ENCODE peak calls at places on chromosomes 12 and 14, in eight cellular contexts. M, J, U, D, A, N, I and W are unnamed samples.

GRCh38 chr14:55892906-55893305 is 225.3 kb upstream of the PELI2 start:
- DNase-seq in M (no peak), J (no peak), U (no peak), D (no peak), A (no peak), N (no peak), I (no peak), W (no peak)

GRCh38 chr12:29427964-29428363 is 47.0 kb upstream of the ERGIC2 start:
- DNase-seq in M (no peak), J (peak), U (no peak), D (no peak), A (no peak), N (no peak), I (no peak), W (no peak)

GRCh38 chr12:68221497-68221896 is 4.1 kb downstream of the IL26 start:
- DNase-seq in M (no peak), J (no peak), U (no peak), D (no peak), A (no peak), N (no peak), I (no peak), W (no peak)

GRCh38 chr12:123058471-123058870 is 78.0 kb downstream of the ARL6IP4 start:
- DNase-seq in M (no peak), J (no peak), U (no peak), D (no peak), A (no peak), N (no peak), I (no peak), W (no peak)

GRCh38 chr14:99681101-99681831 is 2.8 kb upstream of the CYP46A1 start:
- DNase-seq in M (no peak), J (no peak), U (no peak), D (no peak), A (no peak), N (no peak), I (peak), W (no peak)

GRCh38 chr12:130715996-130716917 is at the start of gene RIMBP2:
- DNase-seq in M (peak), J (no peak), U (no peak), D (peak), A (peak), N (peak), I (peak), W (no peak)

GRCh38 chr14:44962573-44963528 is 861 bp downstream of the TOGARAM1 start:
- DNase-seq in M (peak), J (peak), U (no peak), D (peak), A (peak), N (peak), I (no peak), W (no peak)

GRCh38 chr12:76820888-76821482 is 57.1 kb downstream of the ZDHHC17 start:
- DNase-seq in M (no peak), J (no peak), U (peak), D (peak), A (peak), N (peak), I (no peak), W (no peak)

GRCh38 chr14:106083082-106083481 is 556.7 kb downstream of the TMEM121 start:
- DNase-seq in M (no peak), J (no peak), U (no peak), D (no peak), A (no peak), N (no peak), I (no peak), W (no peak)

GRCh38 chr14:97517566-97518234 is 720.5 kb downstream of the VRK1 start:
- DNase-seq in M (no peak), J (no peak), U (no peak), D (no peak), A (no peak), N (no peak), I (no peak), W (no peak)

GRCh38 chr12:2462087-2462486 is 332.7 kb upstream of the FKBP4 start:
- DNase-seq in M (no peak), J (no peak), U (no peak), D (no peak), A (no peak), N (no peak), I (no peak), W (no peak)

GRCh38 chr14:65263161-65263788 is 149.3 kb upstream of the FUT8 start:
- DNase-seq in M (no peak), J (no peak), U (no peak), D (peak), A (no peak), N (no peak), I (no peak), W (no peak)

GRCh38 chr12:51326762-51327439 is 2.9 kb upstream of the BIN2 start:
- DNase-seq in M (peak), J (no peak), U (no peak), D (peak), A (no peak), N (peak), I (no peak), W (no peak)

GRCh38 chr12:31567029-31567428 is 23.9 kb downstream of the DENND5B start:
- DNase-seq in M (no peak), J (no peak), U (no peak), D (no peak), A (no peak), N (no peak), I (no peak), W (no peak)

GRCh38 chr14:68787235-68787727 is 5.6 kb downstream of the ZFP36L1 start:
- DNase-seq in M (no peak), J (peak), U (no peak), D (no peak), A (no peak), N (peak), I (no peak), W (no peak)

GRCh38 chr12:64120568-64120967 is 101.5 kb downstream of the KICS2 start:
- DNase-seq in M (no peak), J (no peak), U (no peak), D (no peak), A (no peak), N (no peak), I (no peak), W (no peak)

GRCh38 chr14:22391908-22392307 is 197.1 kb downstream of the DAD1 start:
- DNase-seq in M (no peak), J (peak), U (peak), D (peak), A (peak), N (peak), I (no peak), W (no peak)

GRCh38 chr12:94603434-94604068 is 46.8 kb downstream of the TMCC3 start:
- DNase-seq in M (no peak), J (no peak), U (peak), D (no peak), A (no peak), N (peak), I (peak), W (no peak)

GRCh38 chr12:19021646-19022045 is 107.9 kb upstream of the PLEKHA5 start:
- DNase-seq in M (no peak), J (no peak), U (no peak), D (peak), A (no peak), N (peak), I (no peak), W (no peak)

GRCh38 chr14:77058082-77058481 is 29.6 kb upstream of the IRF2BPL start:
- DNase-seq in M (no peak), J (no peak), U (no peak), D (no peak), A (no peak), N (no peak), I (no peak), W (no peak)

GRCh38 chr14:73758392-73759182 is 44.4 kb upstream of the PNMA1 start:
- DNase-seq in M (no peak), J (peak), U (peak), D (peak), A (peak), N (peak), I (peak), W (peak)

GRCh38 chr12:76303365-76303764 is 44.9 kb downstream of the BBS10 start:
- DNase-seq in M (no peak), J (no peak), U (no peak), D (peak), A (no peak), N (no peak), I (no peak), W (no peak)

GRCh38 chr12:125983094-125983783 is 918.0 kb downstream of the AACS start:
- DNase-seq in M (no peak), J (peak), U (peak), D (no peak), A (peak), N (peak), I (peak), W (no peak)

GRCh38 chr14:20327005-20327869 is 5.8 kb downstream of the CCNB1IP1 start:
- DNase-seq in M (no peak), J (no peak), U (peak), D (peak), A (peak), N (peak), I (no peak), W (no peak)

GRCh38 chr12:26058308-26058707 is 66.5 kb downstream of the BHLHE41 start:
- DNase-seq in M (no peak), J (no peak), U (no peak), D (no peak), A (no peak), N (no peak), I (no peak), W (no peak)

GRCh38 chr14:59707778-59708635 is 131.4 kb upstream of the CCDC175 start:
- DNase-seq in M (no peak), J (no peak), U (no peak), D (no peak), A (no peak), N (no peak), I (no peak), W (no peak)

GRCh38 chr12:74449872-74450271 is 87.8 kb upstream of the ATXN7L3B start:
- DNase-seq in M (no peak), J (no peak), U (no peak), D (peak), A (no peak), N (no peak), I (no peak), W (no peak)

GRCh38 chr12:100794441-100795192 is at the start of gene ANO4:
- DNase-seq in M (no peak), J (no peak), U (no peak), D (peak), A (no peak), N (no peak), I (peak), W (no peak)

GRCh38 chr14:23530360-23531055 is 21.1 kb downstream of the ZFHX2 start:
- DNase-seq in M (no peak), J (no peak), U (no peak), D (no peak), A (no peak), N (no peak), I (no peak), W (no peak)

GRCh38 chr12:124147030-124147429 is 147.9 kb upstream of the RFLNA start:
- DNase-seq in M (no peak), J (no peak), U (no peak), D (no peak), A (no peak), N (no peak), I (no peak), W (no peak)

GRCh38 chr12:1914116-1914911 is 4.1 kb downstream of the CACNA2D4 start:
- DNase-seq in M (no peak), J (no peak), U (no peak), D (no peak), A (no peak), N (no peak), I (peak), W (no peak)

GRCh38 chr12:74043343-74043742 is 494.3 kb upstream of the ATXN7L3B start:
- DNase-seq in M (no peak), J (no peak), U (peak), D (no peak), A (no peak), N (no peak), I (no peak), W (no peak)

GRCh38 chr14:102929349-102930137 is 7.1 kb downstream of the AMN start:
- DNase-seq in M (no peak), J (no peak), U (no peak), D (no peak), A (no peak), N (no peak), I (peak), W (no peak)

GRCh38 chr14:70317969-70318634 is 41.4 kb downstream of the COX16 start:
- DNase-seq in M (no peak), J (no peak), U (peak), D (peak), A (no peak), N (peak), I (no peak), W (no peak)
- TF ChIP-seq POLR2A in M (no peak), J (no peak), U (no peak), D (no peak), A (no peak), N (no peak), I (no peak), W (no peak)

DNA sequence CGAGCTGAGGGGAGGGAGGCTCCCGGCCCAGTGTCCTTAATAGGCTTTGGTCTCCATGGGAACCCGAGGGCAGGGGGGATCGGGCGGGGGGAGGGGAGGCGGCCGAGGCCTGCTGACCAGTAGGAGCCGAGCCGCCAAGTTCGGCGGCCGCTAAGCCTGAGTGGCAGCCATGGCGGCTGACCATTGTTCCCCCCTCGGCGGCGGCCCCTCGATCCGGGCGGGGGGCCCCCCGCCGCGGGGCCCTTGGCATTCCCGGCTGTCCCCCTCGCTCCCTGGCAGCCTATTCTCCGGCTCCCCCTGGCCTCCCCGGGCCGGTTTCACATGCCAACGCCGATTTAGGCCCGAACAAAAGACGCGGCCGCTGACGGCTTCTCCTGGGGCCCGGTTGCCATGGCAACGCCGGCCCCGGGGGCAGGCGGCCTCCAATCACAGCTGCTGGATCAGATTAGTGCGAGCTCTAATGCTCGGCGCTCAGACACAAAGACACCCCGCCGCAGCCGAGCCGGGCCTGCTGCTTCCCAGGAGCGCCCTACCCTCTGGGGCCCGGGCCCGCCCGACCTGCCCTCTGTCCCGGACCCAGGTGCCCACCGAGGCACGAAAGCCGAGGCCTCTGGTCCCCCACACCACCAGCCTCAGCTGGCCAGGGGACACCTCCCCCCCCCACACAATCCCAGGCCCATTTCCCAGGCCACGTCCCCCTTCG is 7.3 kb downstream of the MSI1 start:
- DNase-seq in M (no peak), J (peak), U (no peak), D (peak), A (peak), N (peak), I (peak), W (no peak)
- H3K4me3 ChIP-seq in M (no peak), J (peak), U (no peak), D (no peak), A (peak), N (no peak), I (peak), W (peak)

DNA sequence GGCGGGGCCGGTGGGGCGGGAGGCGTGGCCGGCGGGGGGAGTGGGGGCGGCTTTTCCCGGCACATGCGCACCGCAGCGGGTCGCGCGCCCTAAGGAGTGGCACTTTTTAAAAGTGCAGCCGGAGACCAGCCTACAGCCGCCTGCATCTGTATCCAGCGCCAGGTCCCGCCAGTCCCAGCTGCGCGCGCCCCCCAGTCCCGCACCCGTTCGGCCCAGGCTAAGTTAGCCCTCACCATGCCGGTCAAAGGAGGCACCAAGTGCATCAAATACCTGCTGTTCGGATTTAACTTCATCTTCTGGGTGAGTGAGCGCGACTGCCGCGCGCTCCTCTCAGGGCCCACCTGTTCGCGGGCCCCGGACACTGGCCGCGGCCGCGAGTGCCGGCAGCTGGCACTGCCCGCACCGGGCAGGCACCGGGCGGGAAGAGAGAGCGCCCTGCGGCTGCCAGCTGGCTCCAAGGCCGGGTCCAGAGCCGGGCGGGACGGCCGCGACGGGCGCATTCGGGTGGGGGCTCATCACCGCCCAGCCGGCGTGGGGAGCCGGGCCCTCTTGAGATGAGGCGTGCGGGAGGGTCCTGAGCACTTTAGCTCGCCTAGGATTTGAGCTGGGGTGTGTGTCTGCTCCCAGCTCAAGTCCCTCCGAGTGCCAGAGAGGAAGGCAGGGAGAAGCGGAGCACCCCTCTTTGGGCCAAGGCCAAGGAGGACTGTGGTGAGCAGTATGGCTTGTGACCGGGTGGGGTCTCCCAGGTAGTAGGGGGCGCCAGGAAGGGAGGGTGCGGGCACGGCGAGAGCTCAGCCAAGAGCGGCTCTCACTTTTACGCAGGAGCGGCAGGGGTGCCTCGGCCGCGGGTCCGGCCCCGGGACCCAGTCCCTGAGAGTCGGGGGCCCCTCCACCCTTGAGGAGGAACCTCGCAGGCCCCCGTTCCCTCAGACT is at the start of gene CD9:
- DNase-seq in M (no peak), J (peak), U (peak), D (no peak), A (peak), N (peak), I (peak), W (no peak)
- TF ChIP-seq POLR2A in M (no peak), J (no peak), U (peak), D (no peak), A (peak), N (peak), I (no peak), W (peak)

DNA sequence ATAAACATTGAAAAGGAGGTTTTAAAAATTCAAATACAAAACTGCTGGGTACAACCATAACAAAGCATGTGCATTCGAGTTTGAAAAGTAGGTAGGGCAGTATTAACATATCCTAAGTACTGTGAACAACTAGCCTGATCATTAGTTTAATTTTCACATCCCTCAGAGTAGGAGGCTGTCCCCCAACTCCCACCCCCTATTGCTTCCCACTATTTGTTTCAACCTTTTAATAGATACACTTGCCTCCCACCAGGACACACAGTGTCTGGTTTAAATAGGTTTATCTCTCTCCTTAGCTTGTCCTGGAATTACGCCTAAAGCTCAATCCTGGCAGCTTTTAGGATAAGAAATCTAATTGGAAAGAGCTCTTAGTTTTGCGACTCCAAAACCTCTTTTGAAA is 2.1 kb downstream of the TAOK3 start:
- DNase-seq in M (no peak), J (no peak), U (no peak), D (no peak), A (no peak), N (no peak), I (no peak), W (no peak)
- H3K4me3 ChIP-seq in M (no peak), J (peak), U (peak), D (peak), A (peak), N (no peak), I (peak), W (peak)

GRCh38 chr14:50531595-50532501 is 521 bp downstream of the MAP4K5 start:
- DNase-seq in M (peak), J (peak), U (no peak), D (peak), A (peak), N (peak), I (peak), W (peak)
- TF ChIP-seq POLR2A in M (no peak), J (no peak), U (no peak), D (no peak), A (no peak), N (no peak), I (no peak), W (no peak)

DNA sequence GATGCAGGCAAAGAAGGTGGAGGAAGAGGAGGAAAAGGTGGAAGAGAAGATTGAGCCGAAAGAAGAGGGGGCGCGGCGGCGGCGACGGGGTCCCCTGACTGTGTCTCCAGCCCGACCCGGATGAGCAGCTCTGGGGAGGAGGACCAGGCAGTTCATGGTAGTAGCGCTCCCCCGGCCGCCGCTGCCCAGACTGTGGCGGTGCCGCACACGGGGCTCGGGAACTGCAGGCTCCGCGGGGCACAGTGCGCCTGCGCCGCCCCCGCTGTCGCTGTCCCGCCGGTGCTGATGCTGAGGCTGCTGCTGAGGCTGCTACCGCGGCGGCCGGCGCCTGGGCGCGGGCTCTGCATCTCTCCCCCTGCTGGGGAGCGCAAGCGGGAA is at the start of gene KCNH5:
- DNase-seq in M (no peak), J (peak), U (peak), D (peak), A (peak), N (peak), I (peak), W (no peak)
- H3K4me3 ChIP-seq in M (no peak), J (peak), U (peak), D (peak), A (peak), N (no peak), I (peak), W (peak)

GRCh38 chr14:75519394-75519793 is 2.9 kb upstream of the BATF start:
- DNase-seq in M (no peak), J (no peak), U (no peak), D (no peak), A (no peak), N (no peak), I (no peak), W (no peak)

GRCh38 chr14:75513911-75514672 is 8.2 kb upstream of the BATF start:
- DNase-seq in M (no peak), J (no peak), U (no peak), D (no peak), A (no peak), N (no peak), I (peak), W (no peak)

GRCh38 chr14:75518625-75519024 is 3.6 kb upstream of the BATF start:
- DNase-seq in M (no peak), J (no peak), U (no peak), D (no peak), A (no peak), N (no peak), I (peak), W (no peak)

GRCh38 chr14:75514673-75515630 is 7.3 kb upstream of the BATF start:
- DNase-seq in M (no peak), J (peak), U (no peak), D (peak), A (no peak), N (peak), I (peak), W (no peak)

GRCh38 chr14:75515631-75515999 is 6.7 kb upstream of the BATF start:
- DNase-seq in M (no peak), J (no peak), U (no peak), D (no peak), A (no peak), N (no peak), I (no peak), W (no peak)
- TF ChIP-seq POLR2A in M (no peak), J (no peak), U (no peak), D (no peak), A (no peak), N (no peak), I (no peak), W (no peak)